ENCODE peak calls at places on chromosomes 12 and 14, in ten cellular contexts. O, D, F, X, A, G, S, M, N and Y are unnamed samples.
A peak's percentile ranks its signal among the peaks of the same experiment; 100 is the strongest.

GRCh38 chr12:110718222-110718908 is 24.3 kb downstream of the PPP1CC start:
- DNase-seq in A (no peak), O (no peak), D (no peak), F (no peak), M (no peak), N (no peak), S (peak; percentile 38), G (no peak), X (no peak), Y (no peak)

GRCh38 chr14:78902010-78902623 is 731.9 kb downstream of the NRXN3 start:
- DNase-seq in G (peak; percentile 10), S (peak; percentile 80), O (peak; percentile 58), A (peak; percentile 31), D (no peak), X (no peak), N (peak; percentile 55), F (no peak), M (no peak), Y (peak; percentile 58)

GRCh38 chr14:39912192-39913100 is 480.2 kb upstream of the FBXO33 start:
- DNase-seq in S (no peak), F (peak; percentile 16), N (no peak), A (no peak), D (no peak), O (no peak), M (no peak), G (no peak), X (no peak), Y (no peak)

GRCh38 chr14:65446159-65446558 is 33.6 kb downstream of the FUT8 start:
- DNase-seq in G (no peak), F (no peak), M (no peak), X (no peak), A (no peak), S (peak; percentile 61), D (no peak), O (peak; percentile 47), N (no peak), Y (peak; percentile 28)

GRCh38 chr12:105538880-105539279 is 208.4 kb downstream of the C12orf75 start:
- DNase-seq in G (no peak), N (no peak), F (no peak), X (no peak), D (no peak), O (peak; percentile 77), A (no peak), M (no peak), S (peak; percentile 33), Y (no peak)

GRCh38 chr12:46269429-46270241 is 792 bp upstream of the SLC38A1 start:
- DNase-seq in X (no peak), M (no peak), G (no peak), A (no peak), F (no peak), D (no peak), S (peak; percentile 91), O (no peak), N (peak; percentile 36), Y (peak; percentile 45)

GRCh38 chr14:23183479-23183878 is at the start of gene SLC7A8:
- DNase-seq in S (peak; percentile 83), O (peak; percentile 29), A (peak; percentile 71), M (peak; percentile 30), X (peak; percentile 81), N (peak; percentile 78), D (peak; percentile 55), F (no peak), G (no peak), Y (no peak)

GRCh38 chr14:92035890-92036289 is 4.0 kb downstream of the TRIP11 start:
- DNase-seq in F (no peak), X (no peak), N (no peak), M (no peak), A (no peak), G (no peak), D (no peak), O (no peak), S (no peak), Y (no peak)

GRCh38 chr12:13661005-13661887 is 320.2 kb downstream of the GRIN2B start:
- DNase-seq in F (peak; percentile 3), O (peak; percentile 56), G (peak; percentile 14), S (peak; percentile 85), M (peak; percentile 12), D (peak; percentile 64), X (no peak), N (peak; percentile 62), A (peak; percentile 61), Y (peak; percentile 62)

GRCh38 chr12:29288031-29288430 is 92.9 kb downstream of the ERGIC2 start:
- DNase-seq in D (no peak), O (no peak), A (no peak), X (no peak), N (no peak), F (no peak), M (no peak), S (no peak), G (no peak), Y (no peak)

GRCh38 chr14:75736845-75737485 is 75.9 kb downstream of the TTLL5 start:
- DNase-seq in O (no peak), G (no peak), N (no peak), M (no peak), A (no peak), S (no peak), F (no peak), X (no peak), D (no peak), Y (no peak)
- TF ChIP-seq CTCF in O (no peak), G (no peak), N (no peak), M (no peak), A (no peak), S (no peak), F (no peak), X (no peak), D (no peak), Y (no peak)

GRCh38 chr14:100031506-100032281 is 33.5 kb upstream of the EVL start:
- DNase-seq in M (peak; percentile 28), A (no peak), D (peak; percentile 67), G (peak; percentile 96), N (no peak), F (no peak), O (peak; percentile 98), X (no peak), S (no peak), Y (peak; percentile 99)
- TF ChIP-seq CTCF in M (no peak), A (no peak), D (no peak), G (no peak), N (no peak), F (no peak), O (peak; percentile 5), X (no peak), S (no peak), Y (no peak)

GRCh38 chr12:90953956-90954421 is 987 bp downstream of the CCER1 start:
- DNase-seq in O (no peak), D (no peak), M (peak; percentile 16), F (no peak), X (peak; percentile 63), A (no peak), N (peak; percentile 92), S (peak; percentile 98), G (no peak), Y (no peak)
- TF ChIP-seq CTCF in O (peak; percentile 38), D (no peak), M (no peak), F (peak; percentile 23), X (peak; percentile 18), A (no peak), N (peak; percentile 96), S (peak; percentile 94), G (peak; percentile 18), Y (peak; percentile 8)

GRCh38 chr14:64159588-64159987 is 134.6 kb downstream of the ESR2 start:
- DNase-seq in S (no peak), N (no peak), M (no peak), X (no peak), F (no peak), O (no peak), A (no peak), G (no peak), D (no peak), Y (no peak)
- TF ChIP-seq CTCF in S (peak; percentile 53), N (no peak), M (no peak), X (no peak), F (peak; percentile 18), O (no peak), A (no peak), G (no peak), D (no peak), Y (no peak)

GRCh38 chr12:122050706-122051105 is 27.9 kb upstream of the MLXIP start:
- DNase-seq in X (no peak), D (no peak), G (no peak), S (peak; percentile 36), A (no peak), O (no peak), N (no peak), M (no peak), F (no peak), Y (no peak)

GRCh38 chr12:122049827-122050226 is 28.1 kb downstream of the BCL7A start:
- DNase-seq in D (no peak), N (no peak), O (no peak), A (no peak), S (no peak), M (no peak), F (no peak), X (no peak), G (no peak), Y (no peak)

GRCh38 chr12:122051231-122051876 is 27.2 kb upstream of the MLXIP start:
- DNase-seq in X (no peak), N (no peak), S (peak; percentile 41), O (peak; percentile 14), M (no peak), F (no peak), G (no peak), A (no peak), D (no peak), Y (no peak)

GRCh38 chr12:122054842-122055544 is 23.6 kb upstream of the MLXIP start:
- DNase-seq in A (no peak), O (no peak), D (no peak), F (no peak), X (no peak), G (no peak), M (no peak), N (no peak), S (no peak), Y (no peak)

GRCh38 chr12:122052285-122052684 is 26.3 kb upstream of the MLXIP start:
- DNase-seq in D (no peak), S (no peak), O (no peak), X (no peak), M (no peak), G (no peak), A (no peak), F (no peak), N (no peak), Y (no peak)
- TF ChIP-seq CTCF in D (no peak), S (no peak), O (no peak), X (no peak), M (no peak), G (no peak), A (no peak), F (no peak), N (no peak), Y (no peak)